ENCODE peak calls at places on chromosomes 3 and 15, in five cellular contexts. D is NCI-H510A treated with DMSO at 0.1 percent for 48 hours, C is NT2/D1, A is NB4, Q is transverse colon. J is an unnamed sample.

GRCh38 chr3:58059349-58060321 is 51.4 kb downstream of the FLNB start:
- DNase-seq in D (no peak), C (no peak), A (peak), Q (peak), J (no peak)

GRCh38 chr3:94928921-94929320 is 866.1 kb downstream of the NSUN3 start:
- DNase-seq in D (peak), C (no peak), A (peak), Q (no peak), J (no peak)

GRCh38 chr3:112746675-112747276 is 99.9 kb downstream of the CD200R1L start:
- DNase-seq in D (no peak), C (no peak), A (no peak), Q (no peak), J (no peak)

GRCh38 chr15:40259021-40259420 is 20.2 kb downstream of the PAK6 start:
- DNase-seq in D (no peak), C (no peak), A (no peak), Q (no peak), J (no peak)

GRCh38 chr3:44235604-44236484 is 5.8 kb upstream of the TOPAZ1 start:
- DNase-seq in D (peak), C (peak), A (peak), Q (peak), J (peak)

GRCh38 chr3:141448606-141449216 is 38.1 kb upstream of the RASA2 start:
- DNase-seq in D (no peak), C (no peak), A (no peak), Q (no peak), J (no peak)

GRCh38 chr15:40843885-40844542 is at the start of gene SPINT1:
- DNase-seq in D (peak), C (no peak), A (peak), Q (peak), J (no peak)

GRCh38 chr15:73908030-73908821 is 18.0 kb upstream of the LOXL1 start:
- DNase-seq in D (peak), C (peak), A (peak), Q (peak), J (no peak)

GRCh38 chr3:53169045-53169831 is 8.2 kb downstream of the PRKCD start:
- DNase-seq in D (peak), C (no peak), A (peak), Q (no peak), J (no peak)

GRCh38 chr3:194547042-194547441 is 60.2 kb upstream of the ATP13A3 start:
- DNase-seq in D (no peak), C (no peak), A (no peak), Q (no peak), J (no peak)

GRCh38 chr3:194121881-194122280 is 14.1 kb upstream of the HES1 start:
- DNase-seq in D (no peak), C (no peak), A (no peak), Q (no peak), J (no peak)

GRCh38 chr3:182671942-182672341 is 121.4 kb upstream of the ATP11B start:
- DNase-seq in D (no peak), C (no peak), A (no peak), Q (no peak), J (no peak)

GRCh38 chr15:56496635-56497034 is 31.7 kb upstream of the MNS1 start:
- DNase-seq in D (peak), C (peak), A (peak), Q (no peak), J (peak)

GRCh38 chr3:132034097-132034485 is 723 bp downstream of the CPNE4 start:
- DNase-seq in D (no peak), C (no peak), A (no peak), Q (no peak), J (no peak)